ENCODE peak calls at places on chromosomes 16 and 17, in ten cellular contexts. One of them, this sample, is unnamed.

GRCh38 chr17:78493455-78494188 is 83.6 kb downstream of the DNAH17 start:
- DNase-seq in cardiac muscle cell: no peak
- DNase-seq in H1: no peak
- DNase-seq in HCT116: no peak
- DNase-seq in lung: no peak
- DNase-seq in RWPE1: no peak
- DNase-seq in WTC11: no peak
- DNase-seq in PC-9: no peak
- DNase-seq in fibroblast of pulmonary artery: no peak
- DNase-seq in cardiac fibroblast: no peak
- DNase-seq in this sample: no peak

GRCh38 chr17:19713462-19713861 is 2.9 kb downstream of the SLC47A2 start:
- DNase-seq in cardiac muscle cell: no peak
- DNase-seq in H1: no peak
- DNase-seq in HCT116: no peak
- DNase-seq in lung: no peak
- DNase-seq in RWPE1: no peak
- DNase-seq in WTC11: peak
- DNase-seq in PC-9: no peak
- DNase-seq in fibroblast of pulmonary artery: no peak
- DNase-seq in cardiac fibroblast: no peak
- DNase-seq in this sample: no peak

GRCh38 chr17:82938486-82939212 is 98.8 kb upstream of the ZNF750 start:
- DNase-seq in cardiac muscle cell: no peak
- DNase-seq in H1: no peak
- DNase-seq in HCT116: no peak
- DNase-seq in lung: no peak
- DNase-seq in RWPE1: no peak
- DNase-seq in WTC11: peak
- DNase-seq in PC-9: no peak
- DNase-seq in fibroblast of pulmonary artery: no peak
- DNase-seq in cardiac fibroblast: no peak
- DNase-seq in this sample: no peak

GRCh38 chr17:74453665-74454196 is 12.7 kb upstream of the CD300A start:
- DNase-seq in cardiac muscle cell: no peak
- DNase-seq in H1: no peak
- DNase-seq in HCT116: no peak
- DNase-seq in lung: peak
- DNase-seq in RWPE1: peak
- DNase-seq in WTC11: peak
- DNase-seq in PC-9: no peak
- DNase-seq in fibroblast of pulmonary artery: no peak
- DNase-seq in cardiac fibroblast: no peak
- DNase-seq in this sample: no peak

GRCh38 chr17:81794509-81794908 is 9.4 kb upstream of the GCGR start:
- DNase-seq in cardiac muscle cell: peak
- DNase-seq in H1: no peak
- DNase-seq in HCT116: no peak
- DNase-seq in lung: peak
- DNase-seq in RWPE1: no peak
- DNase-seq in WTC11: no peak
- DNase-seq in PC-9: peak
- DNase-seq in fibroblast of pulmonary artery: peak
- DNase-seq in cardiac fibroblast: peak
- DNase-seq in this sample: no peak

GRCh38 chr16:52573365-52574104 is 26.6 kb upstream of the TOX3 start:
- DNase-seq in cardiac muscle cell: no peak
- DNase-seq in H1: no peak
- DNase-seq in HCT116: no peak
- DNase-seq in lung: no peak
- DNase-seq in RWPE1: no peak
- DNase-seq in WTC11: no peak
- DNase-seq in PC-9: no peak
- DNase-seq in fibroblast of pulmonary artery: no peak
- DNase-seq in cardiac fibroblast: no peak
- DNase-seq in this sample: no peak

GRCh38 chr16:15644306-15644961 is 1.5 kb upstream of the MARF1 start:
- DNase-seq in cardiac muscle cell: no peak
- DNase-seq in H1: no peak
- DNase-seq in HCT116: peak
- DNase-seq in lung: no peak
- DNase-seq in RWPE1: peak
- DNase-seq in WTC11: no peak
- DNase-seq in PC-9: no peak
- DNase-seq in fibroblast of pulmonary artery: no peak
- DNase-seq in cardiac fibroblast: no peak
- DNase-seq in this sample: peak

GRCh38 chr17:81329279-81329926 is 34.3 kb upstream of the SLC38A10 start:
- DNase-seq in cardiac muscle cell: peak
- DNase-seq in H1: no peak
- DNase-seq in HCT116: peak
- DNase-seq in lung: peak
- DNase-seq in RWPE1: peak
- DNase-seq in WTC11: peak
- DNase-seq in PC-9: peak
- DNase-seq in fibroblast of pulmonary artery: peak
- DNase-seq in cardiac fibroblast: peak
- DNase-seq in this sample: peak

GRCh38 chr17:33647976-33648375 is 354.9 kb upstream of the ASIC2 start:
- DNase-seq in cardiac muscle cell: peak
- DNase-seq in H1: no peak
- DNase-seq in HCT116: no peak
- DNase-seq in lung: no peak
- DNase-seq in RWPE1: peak
- DNase-seq in WTC11: no peak
- DNase-seq in PC-9: no peak
- DNase-seq in fibroblast of pulmonary artery: peak
- DNase-seq in cardiac fibroblast: no peak
- DNase-seq in this sample: no peak

GRCh38 chr16:30533748-30534367 is 800 bp downstream of the ZNF747 start:
- DNase-seq in cardiac muscle cell: no peak
- DNase-seq in H1: no peak
- DNase-seq in HCT116: no peak
- DNase-seq in lung: no peak
- DNase-seq in RWPE1: peak
- DNase-seq in WTC11: no peak
- DNase-seq in PC-9: no peak
- DNase-seq in fibroblast of pulmonary artery: no peak
- DNase-seq in cardiac fibroblast: no peak
- DNase-seq in this sample: no peak

GRCh38 chr17:72381597-72382397 is 261.0 kb downstream of the SOX9 start:
- DNase-seq in cardiac muscle cell: peak
- DNase-seq in H1: no peak
- DNase-seq in HCT116: peak
- DNase-seq in lung: no peak
- DNase-seq in RWPE1: no peak
- DNase-seq in WTC11: peak
- DNase-seq in PC-9: no peak
- DNase-seq in fibroblast of pulmonary artery: no peak
- DNase-seq in cardiac fibroblast: no peak
- DNase-seq in this sample: no peak

DNA sequence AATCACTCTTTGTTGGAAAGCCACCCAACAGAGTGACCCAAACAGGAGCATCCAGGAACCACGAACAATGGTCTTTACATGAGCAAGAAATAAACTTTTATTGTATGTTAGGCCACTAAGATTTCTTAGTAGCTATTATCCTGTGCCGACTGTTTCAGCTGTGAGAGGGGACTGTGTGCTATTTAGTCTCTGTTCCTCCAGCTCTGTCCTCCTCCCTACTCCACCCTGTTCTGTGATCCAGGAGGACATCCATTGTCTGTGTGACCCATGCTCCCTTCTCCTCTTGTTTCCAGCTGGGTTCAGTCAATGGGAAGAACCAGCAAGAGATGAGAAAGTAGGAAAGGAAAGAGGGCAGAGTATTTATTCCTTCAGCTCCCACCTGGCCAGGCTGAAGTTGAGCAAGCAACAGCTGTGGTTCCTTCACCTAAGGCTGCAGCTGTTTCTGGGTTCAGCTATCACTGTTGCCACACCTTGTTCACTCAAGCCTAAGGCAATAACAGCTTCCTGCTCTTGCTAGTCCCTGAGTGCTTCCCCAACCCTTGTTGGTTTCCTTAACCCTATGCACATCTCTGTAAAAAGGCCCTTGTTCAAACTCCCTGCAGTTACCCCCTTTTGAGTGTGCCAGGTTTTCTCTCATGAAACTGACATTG is 14.9 kb upstream of the B4GALNT2 start:
- DNase-seq in cardiac muscle cell: no peak
- DNase-seq in H1: no peak
- DNase-seq in HCT116: no peak
- DNase-seq in lung: no peak
- DNase-seq in RWPE1: no peak
- DNase-seq in WTC11: no peak
- DNase-seq in PC-9: peak
- DNase-seq in fibroblast of pulmonary artery: no peak
- DNase-seq in cardiac fibroblast: no peak
- DNase-seq in this sample: no peak
- TF ChIP-seq CTCF in cardiac muscle cell: no peak
- TF ChIP-seq CTCF in H1: no peak
- TF ChIP-seq CTCF in HCT116: no peak
- TF ChIP-seq CTCF in lung: no peak
- TF ChIP-seq CTCF in RWPE1: no peak
- TF ChIP-seq CTCF in WTC11: no peak
- TF ChIP-seq CTCF in PC-9: no peak
- TF ChIP-seq CTCF in fibroblast of pulmonary artery: no peak
- TF ChIP-seq CTCF in cardiac fibroblast: no peak
- TF ChIP-seq CTCF in this sample: no peak

GRCh38 chr17:40190197-40191021 is 13.1 kb downstream of the RAPGEFL1 start:
- DNase-seq in cardiac muscle cell: no peak
- DNase-seq in H1: no peak
- DNase-seq in HCT116: no peak
- DNase-seq in lung: no peak
- DNase-seq in RWPE1: no peak
- DNase-seq in WTC11: peak
- DNase-seq in PC-9: no peak
- DNase-seq in fibroblast of pulmonary artery: no peak
- DNase-seq in cardiac fibroblast: no peak
- DNase-seq in this sample: no peak
- TF ChIP-seq CTCF in cardiac muscle cell: peak
- TF ChIP-seq CTCF in H1: peak
- TF ChIP-seq CTCF in HCT116: peak
- TF ChIP-seq CTCF in lung: no peak
- TF ChIP-seq CTCF in RWPE1: no peak
- TF ChIP-seq CTCF in WTC11: peak
- TF ChIP-seq CTCF in PC-9: peak
- TF ChIP-seq CTCF in fibroblast of pulmonary artery: peak
- TF ChIP-seq CTCF in cardiac fibroblast: peak
- TF ChIP-seq CTCF in this sample: peak

DNA sequence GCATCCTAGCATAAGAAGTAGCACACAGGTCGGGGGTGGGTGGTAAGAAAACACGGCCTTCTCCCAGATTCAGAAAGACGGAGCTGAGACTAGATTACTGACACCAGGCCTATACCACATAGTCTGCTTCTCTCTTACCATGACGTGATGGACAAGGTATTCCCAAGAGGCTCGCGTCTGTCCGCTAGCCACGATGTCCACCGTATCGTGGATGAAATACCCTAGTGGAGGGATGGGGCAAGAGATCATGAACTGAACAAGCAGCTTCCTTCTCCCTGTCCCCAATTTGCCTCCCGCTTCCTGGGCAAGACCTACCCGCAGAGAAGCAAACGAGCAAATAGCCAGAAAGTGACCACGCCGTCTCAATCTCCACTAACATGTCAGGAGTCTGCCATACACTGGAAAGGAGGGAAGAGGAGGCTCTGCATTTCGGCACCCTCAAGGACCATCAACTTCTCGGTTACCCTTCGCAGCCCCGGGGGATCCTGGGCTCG is 820 bp downstream of the TLCD1 start:
- DNase-seq in cardiac muscle cell: peak
- DNase-seq in H1: no peak
- DNase-seq in HCT116: peak
- DNase-seq in lung: no peak
- DNase-seq in RWPE1: no peak
- DNase-seq in WTC11: no peak
- DNase-seq in PC-9: peak
- DNase-seq in fibroblast of pulmonary artery: peak
- DNase-seq in cardiac fibroblast: peak
- DNase-seq in this sample: peak
- TF ChIP-seq CTCF in cardiac muscle cell: no peak
- TF ChIP-seq CTCF in H1: no peak
- TF ChIP-seq CTCF in HCT116: peak
- TF ChIP-seq CTCF in lung: no peak
- TF ChIP-seq CTCF in RWPE1: no peak
- TF ChIP-seq CTCF in WTC11: no peak
- TF ChIP-seq CTCF in PC-9: no peak
- TF ChIP-seq CTCF in fibroblast of pulmonary artery: no peak
- TF ChIP-seq CTCF in cardiac fibroblast: no peak
- TF ChIP-seq CTCF in this sample: peak

GRCh38 chr17:17889922-17890321 is 53.1 kb upstream of the SREBF1 start:
- DNase-seq in cardiac muscle cell: no peak
- DNase-seq in H1: no peak
- DNase-seq in HCT116: no peak
- DNase-seq in lung: no peak
- DNase-seq in RWPE1: no peak
- DNase-seq in WTC11: no peak
- DNase-seq in PC-9: no peak
- DNase-seq in fibroblast of pulmonary artery: no peak
- DNase-seq in cardiac fibroblast: no peak
- DNase-seq in this sample: no peak

GRCh38 chr17:17886747-17887146 is 50.0 kb upstream of the SREBF1 start:
- DNase-seq in cardiac muscle cell: no peak
- DNase-seq in H1: no peak
- DNase-seq in HCT116: no peak
- DNase-seq in lung: no peak
- DNase-seq in RWPE1: no peak
- DNase-seq in WTC11: no peak
- DNase-seq in PC-9: no peak
- DNase-seq in fibroblast of pulmonary artery: no peak
- DNase-seq in cardiac fibroblast: no peak
- DNase-seq in this sample: no peak

GRCh38 chr17:17887752-17888304 is 51.0 kb upstream of the SREBF1 start:
- DNase-seq in cardiac muscle cell: no peak
- DNase-seq in H1: no peak
- DNase-seq in HCT116: no peak
- DNase-seq in lung: no peak
- DNase-seq in RWPE1: no peak
- DNase-seq in WTC11: no peak
- DNase-seq in PC-9: no peak
- DNase-seq in fibroblast of pulmonary artery: no peak
- DNase-seq in cardiac fibroblast: no peak
- DNase-seq in this sample: no peak

GRCh38 chr17:17888371-17888770 is 51.6 kb upstream of the SREBF1 start:
- DNase-seq in cardiac muscle cell: no peak
- DNase-seq in H1: no peak
- DNase-seq in HCT116: no peak
- DNase-seq in lung: no peak
- DNase-seq in RWPE1: no peak
- DNase-seq in WTC11: no peak
- DNase-seq in PC-9: no peak
- DNase-seq in fibroblast of pulmonary artery: no peak
- DNase-seq in cardiac fibroblast: no peak
- DNase-seq in this sample: no peak

DNA sequence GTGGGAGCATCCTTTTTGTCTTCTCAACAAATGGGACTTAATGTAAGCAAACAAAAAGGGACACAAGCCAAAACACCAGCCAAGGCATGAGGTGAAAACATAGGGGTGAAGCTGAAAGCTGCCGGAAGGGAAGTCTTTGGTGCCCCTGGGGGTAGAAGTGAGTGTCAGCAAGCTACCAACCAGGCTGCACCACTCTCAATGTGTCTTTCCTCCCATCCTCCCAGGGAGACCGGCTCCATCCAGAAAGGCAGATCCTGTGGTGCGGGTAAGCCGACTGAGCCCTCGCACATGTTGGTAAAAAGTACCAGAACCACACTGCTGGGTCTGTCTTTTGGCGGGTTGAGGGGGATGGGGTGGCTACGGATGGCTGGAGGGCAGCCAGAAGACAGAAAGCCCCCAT is 52.0 kb upstream of the SREBF1 start:
- DNase-seq in cardiac muscle cell: no peak
- DNase-seq in H1: no peak
- DNase-seq in HCT116: no peak
- DNase-seq in lung: no peak
- DNase-seq in RWPE1: no peak
- DNase-seq in WTC11: peak
- DNase-seq in PC-9: no peak
- DNase-seq in fibroblast of pulmonary artery: no peak
- DNase-seq in cardiac fibroblast: no peak
- DNase-seq in this sample: no peak
- TF ChIP-seq CTCF in cardiac muscle cell: no peak
- TF ChIP-seq CTCF in H1: peak
- TF ChIP-seq CTCF in HCT116: peak
- TF ChIP-seq CTCF in lung: no peak
- TF ChIP-seq CTCF in RWPE1: no peak
- TF ChIP-seq CTCF in WTC11: no peak
- TF ChIP-seq CTCF in PC-9: no peak
- TF ChIP-seq CTCF in fibroblast of pulmonary artery: no peak
- TF ChIP-seq CTCF in cardiac fibroblast: peak
- TF ChIP-seq CTCF in this sample: peak

This sample was measured in HFFc6.